ENCODE peak calls at places on chromosomes 16 and 17, in six cellular contexts. A, Q, V, F, M and N are unnamed samples.

GRCh38 chr17:10775740-10776333 is 28.1 kb downstream of the TMEM238L start:
- DNase-seq in A (no peak), Q (no peak), V (no peak), F (no peak), M (no peak), N (no peak)

GRCh38 chr16:66731101-66731500 is 20.3 kb downstream of the DYNC1LI2 start:
- DNase-seq in A (no peak), Q (no peak), V (no peak), F (no peak), M (no peak), N (no peak)

GRCh38 chr17:76268991-76269981 is 4.1 kb downstream of the UBALD2 start:
- DNase-seq in A (no peak), Q (no peak), V (no peak), F (no peak), M (no peak), N (no peak)

GRCh38 chr17:63550816-63551639 is 751 bp downstream of the DCAF7 start:
- DNase-seq in A (no peak), Q (no peak), V (no peak), F (no peak), M (peak), N (peak)

GRCh38 chr17:7560172-7561027 is 1.3 kb upstream of the SENP3 start:
- DNase-seq in A (no peak), Q (peak), V (no peak), F (peak), M (peak), N (no peak)

GRCh38 chr17:81080056-81080455 is 45.1 kb downstream of the BAIAP2 start:
- DNase-seq in A (no peak), Q (no peak), V (no peak), F (no peak), M (peak), N (no peak)

GRCh38 chr16:66486773-66487579 is 59.9 kb downstream of the BEAN1 start:
- DNase-seq in A (no peak), Q (peak), V (no peak), F (no peak), M (peak), N (no peak)

GRCh38 chr16:27449434-27450188 is 47.6 kb downstream of the IL21R start:
- DNase-seq in A (no peak), Q (no peak), V (no peak), F (no peak), M (no peak), N (peak)

GRCh38 chr16:23134274-23134673 is 15.0 kb downstream of the USP31 start:
- DNase-seq in A (no peak), Q (peak), V (no peak), F (peak), M (no peak), N (no peak)

GRCh38 chr17:63954402-63955063 is 18.2 kb downstream of the SCN4A start:
- DNase-seq in A (no peak), Q (no peak), V (no peak), F (no peak), M (no peak), N (no peak)

GRCh38 chr17:34852614-34853013 is 108.6 kb downstream of the CCT6B start:
- DNase-seq in A (no peak), Q (no peak), V (no peak), F (no peak), M (no peak), N (no peak)

GRCh38 chr16:31440511-31441184 is 1.9 kb downstream of the ZNF843 start:
- DNase-seq in A (no peak), Q (no peak), V (no peak), F (no peak), M (peak), N (no peak)

GRCh38 chr16:85137323-85138072 is 25.2 kb upstream of the CIBAR2 start:
- DNase-seq in A (peak), Q (peak), V (peak), F (peak), M (peak), N (no peak)

GRCh38 chr17:40528692-40529417 is 27.4 kb upstream of the TNS4 start:
- DNase-seq in A (no peak), Q (peak), V (peak), F (no peak), M (no peak), N (no peak)

GRCh38 chr17:40524243-40524965 is 23.0 kb upstream of the TNS4 start:
- DNase-seq in A (no peak), Q (peak), V (peak), F (no peak), M (no peak), N (no peak)

GRCh38 chr17:40525294-40525693 is 23.9 kb upstream of the TNS4 start:
- DNase-seq in A (no peak), Q (no peak), V (no peak), F (no peak), M (no peak), N (no peak)

GRCh38 chr17:40529991-40530390 is 28.6 kb upstream of the TNS4 start:
- DNase-seq in A (no peak), Q (no peak), V (no peak), F (no peak), M (no peak), N (no peak)

GRCh38 chr17:40526668-40527067 is 25.2 kb upstream of the TNS4 start:
- DNase-seq in A (no peak), Q (peak), V (no peak), F (no peak), M (peak), N (no peak)
- TF ChIP-seq CTCF in A (peak), Q (no peak), V (no peak), F (no peak), M (no peak), N (no peak)

DNA sequence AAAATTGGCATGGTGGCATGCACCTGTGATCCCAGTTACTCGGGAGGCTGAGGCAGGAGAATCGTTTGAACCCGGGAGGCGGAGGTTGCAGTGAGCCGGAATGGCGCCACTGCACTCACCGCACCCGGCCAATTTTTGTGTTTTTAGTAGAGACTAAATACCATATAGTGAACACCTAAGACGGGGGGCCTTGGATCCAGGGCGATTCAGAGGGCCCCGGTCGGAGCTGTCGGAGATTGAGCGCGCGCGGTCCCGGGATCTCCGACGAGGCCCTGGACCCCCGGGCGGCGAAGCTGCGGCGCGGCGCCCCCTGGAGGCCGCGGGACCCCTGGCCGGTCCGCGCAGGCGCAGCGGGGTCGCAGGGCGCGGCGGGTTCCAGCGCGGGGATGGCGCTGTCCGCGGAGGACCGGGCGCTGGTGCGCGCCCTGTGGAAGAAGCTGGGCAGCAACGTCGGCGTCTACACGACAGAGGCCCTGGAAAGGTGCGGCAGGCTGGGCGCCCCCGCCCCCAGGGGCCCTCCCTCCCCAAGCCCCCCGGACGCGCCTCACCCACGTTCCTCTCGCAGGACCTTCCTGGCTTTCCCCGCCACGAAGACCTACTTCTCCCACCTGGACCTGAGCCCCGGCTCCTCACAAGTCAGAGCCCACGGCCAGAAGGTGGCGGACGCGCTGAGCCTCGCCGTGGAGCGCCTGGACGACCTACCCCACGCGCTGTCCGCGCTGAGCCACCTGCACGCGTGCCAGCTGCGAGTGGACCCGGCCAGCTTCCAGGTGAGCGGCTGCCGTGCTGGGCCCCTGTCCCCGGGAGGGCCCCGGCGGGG is at the start of gene HBQ1:
- DNase-seq in A (no peak), Q (peak), V (no peak), F (peak), M (peak), N (peak)
- TF ChIP-seq CTCF in A (no peak), Q (no peak), V (peak), F (peak), M (no peak), N (peak)

GRCh38 chr17:36599546-36600250 is 1.7 kb upstream of the MRM1 start:
- DNase-seq in A (no peak), Q (no peak), V (no peak), F (no peak), M (no peak), N (no peak)

GRCh38 chr17:36600477-36600876 is 906 bp upstream of the MRM1 start:
- DNase-seq in A (no peak), Q (no peak), V (no peak), F (no peak), M (no peak), N (no peak)

GRCh38 chr17:36601303-36602029 is at the start of gene MRM1:
- DNase-seq in A (peak), Q (peak), V (peak), F (peak), M (peak), N (peak)

GRCh38 chr17:36602030-36602737 is 801 bp downstream of the MRM1 start:
- DNase-seq in A (no peak), Q (no peak), V (no peak), F (no peak), M (peak), N (no peak)

DNA sequence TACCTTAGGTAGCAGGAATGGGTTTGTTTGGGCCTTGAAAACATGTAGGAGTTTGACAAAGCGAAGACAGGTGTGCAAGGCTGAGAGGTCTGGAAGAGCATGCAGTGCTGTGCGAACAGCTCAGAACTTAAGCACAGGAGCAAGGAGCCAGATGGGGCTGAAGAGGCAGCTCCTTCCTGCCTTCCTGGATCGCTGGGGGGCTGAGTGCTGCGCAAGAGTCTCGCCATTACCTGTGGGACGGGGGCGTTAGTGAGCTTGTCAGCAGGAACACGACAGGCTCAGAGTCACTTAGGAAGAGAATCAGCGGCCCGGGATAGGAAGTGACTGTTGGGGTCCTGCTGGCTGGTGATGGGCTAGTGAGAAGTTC is 464 bp upstream of the MRM1 start:
- DNase-seq in A (no peak), Q (no peak), V (no peak), F (no peak), M (no peak), N (no peak)
- TF ChIP-seq CTCF in A (no peak), Q (no peak), V (no peak), F (no peak), M (no peak), N (no peak)

GRCh38 chr17:36645358-36645757 is 44.0 kb downstream of the MRM1 start:
- DNase-seq in A (no peak), Q (no peak), V (no peak), F (no peak), M (no peak), N (no peak)

GRCh38 chr17:36652716-36653115 is 51.3 kb downstream of the MRM1 start:
- DNase-seq in A (no peak), Q (no peak), V (no peak), F (no peak), M (no peak), N (no peak)

GRCh38 chr17:36650096-36650764 is 48.8 kb downstream of the MRM1 start:
- DNase-seq in A (no peak), Q (no peak), V (no peak), F (no peak), M (no peak), N (no peak)

GRCh38 chr17:36643086-36643685 is 41.8 kb downstream of the MRM1 start:
- DNase-seq in A (no peak), Q (no peak), V (no peak), F (no peak), M (no peak), N (no peak)

GRCh38 chr17:36647598-36647997 is 46.2 kb downstream of the MRM1 start:
- DNase-seq in A (no peak), Q (no peak), V (no peak), F (no peak), M (no peak), N (no peak)
- TF ChIP-seq CTCF in A (no peak), Q (no peak), V (no peak), F (no peak), M (no peak), N (no peak)